ENCODE peak calls at places on chromosomes 3 and 15, in ten cellular contexts. B, V, M, Q, O, A, D, R, C and G are unnamed samples.
A peak's percentile ranks its signal among the peaks of the same experiment; 100 is the strongest.

GRCh38 chr3:15108082-15108545 is 9.2 kb upstream of the RBSN start:
- DNase-seq in O (peak; percentile 71), R (peak; percentile 80), C (peak; percentile 64), M (no peak), A (peak; percentile 72), V (peak; percentile 70), D (peak; percentile 37), Q (peak; percentile 62), B (peak; percentile 69), G (peak; percentile 89)

GRCh38 chr15:64148168-64148567 is 3.4 kb upstream of the SNX22 start:
- DNase-seq in B (no peak), O (no peak), D (no peak), R (no peak), V (no peak), C (no peak), M (no peak), A (no peak), Q (no peak), G (no peak)

GRCh38 chr15:81914734-81915234 is 131.0 kb downstream of the MEX3B start:
- DNase-seq in M (no peak), A (no peak), V (peak; percentile 97), O (no peak), B (no peak), Q (no peak), R (peak; percentile 63), D (no peak), C (no peak), G (peak; percentile 29)

GRCh38 chr3:185760550-185760949 is 64.3 kb downstream of the IGF2BP2 start:
- DNase-seq in A (no peak), C (no peak), M (no peak), D (no peak), V (no peak), O (no peak), B (no peak), Q (no peak), R (no peak), G (no peak)

GRCh38 chr15:69540622-69541021 is 88.0 kb downstream of the RPLP1 start:
- DNase-seq in V (peak; percentile 20), B (no peak), Q (no peak), O (no peak), D (no peak), C (no peak), A (no peak), R (no peak), M (no peak), G (peak; percentile 62)

GRCh38 chr15:76059320-76060097 is at the start of gene TMEM266:
- DNase-seq in A (peak; percentile 51), D (no peak), R (peak; percentile 27), C (no peak), B (peak; percentile 31), V (peak; percentile 34), O (no peak), Q (peak; percentile 58), M (peak; percentile 20), G (peak; percentile 75)

GRCh38 chr3:58038675-58039302 is 30.6 kb downstream of the FLNB start:
- DNase-seq in R (no peak), O (no peak), A (no peak), Q (no peak), M (no peak), V (no peak), D (no peak), C (no peak), B (peak; percentile 59), G (no peak)

GRCh38 chr3:194440756-194441155 is 41.7 kb upstream of the GP5 start:
- DNase-seq in C (no peak), O (no peak), M (no peak), B (no peak), D (no peak), R (no peak), Q (no peak), V (no peak), A (no peak), G (no peak)

GRCh38 chr3:64164309-64164708 is 61.0 kb downstream of the PRICKLE2 start:
- DNase-seq in R (no peak), M (no peak), A (no peak), D (no peak), O (no peak), V (no peak), B (peak; percentile 78), Q (no peak), C (no peak), G (no peak)

GRCh38 chr15:25850154-25851111 is 12.7 kb downstream of the ATP10A start:
- DNase-seq in M (peak; percentile 52), C (peak; percentile 45), A (no peak), B (peak; percentile 82), R (peak; percentile 77), D (peak; percentile 46), V (no peak), Q (peak; percentile 78), O (peak; percentile 82), G (peak; percentile 80)

GRCh38 chr3:160447544-160447943 is 2.0 kb downstream of the TRIM59 start:
- DNase-seq in R (no peak), A (no peak), M (no peak), O (no peak), Q (no peak), C (no peak), B (peak; percentile 61), V (no peak), D (no peak), G (no peak)

GRCh38 chr15:31016446-31016915 is 25.1 kb upstream of the MTMR10 start:
- DNase-seq in A (no peak), V (no peak), M (no peak), C (no peak), O (no peak), B (peak; percentile 86), R (no peak), Q (no peak), D (no peak), G (no peak)

GRCh38 chr15:89665449-89666146 is 10.3 kb upstream of the KIF7 start:
- DNase-seq in C (no peak), Q (peak; percentile 52), O (no peak), B (peak; percentile 68), R (peak; percentile 76), M (no peak), V (no peak), D (no peak), A (peak; percentile 37), G (peak; percentile 74)